ENCODE peak calls at places on chromosomes 4 and X, in six cellular contexts. L is BE2C, X is endothelial cell, D is tibial nerve, J is stomach, Z is endodermal cell. F is an unnamed sample.
A peak's percentile ranks its signal among the peaks of the same experiment; 100 is the strongest.

GRCh38 chrX:15696516-15696915 is 31.9 kb upstream of the CLTRN start:
- DNase-seq in Z (no peak), J (no peak), X (no peak), L (no peak), D (no peak), F (no peak)

GRCh38 chr4:186516287-186516686 is 39.1 kb downstream of the MTNR1A start:
- DNase-seq in Z (no peak), X (no peak), J (no peak), L (no peak), D (no peak), F (no peak)

GRCh38 chr4:40576651-40577480 is 52.8 kb downstream of the RBM47 start:
- DNase-seq in X (peak; percentile 19), J (peak; percentile 85), Z (peak; percentile 75), L (no peak), D (peak; percentile 28), F (peak; percentile 64)

GRCh38 chr4:184165291-184165690 is 52.4 kb downstream of the ENPP6 start:
- DNase-seq in Z (peak; percentile 71), L (peak; percentile 47), J (no peak), X (no peak), D (no peak), F (no peak)

GRCh38 chr4:184960505-184960971 is 57.8 kb upstream of the HELT start:
- DNase-seq in Z (no peak), J (no peak), L (no peak), X (no peak), D (no peak), F (no peak)

GRCh38 chr4:186946682-186947294 is 223.1 kb upstream of the FAT1 start:
- DNase-seq in Z (peak; percentile 86), X (peak; percentile 61), J (peak; percentile 42), L (peak; percentile 53), D (no peak), F (no peak)

GRCh38 chrX:12139934-12140611 is 1.8 kb downstream of the FRMPD4 start:
- DNase-seq in L (no peak), Z (no peak), D (no peak), J (no peak), X (no peak), F (no peak)

GRCh38 chr4:6236816-6237390 is 32.7 kb upstream of the WFS1 start:
- DNase-seq in L (no peak), X (no peak), Z (peak; percentile 26), J (no peak), D (no peak), F (no peak)

GRCh38 chr4:179325181-179325580 is 1882.9 kb upstream of the AGA start:
- DNase-seq in X (no peak), J (no peak), Z (no peak), D (no peak), L (no peak), F (no peak)

GRCh38 chrX:153878969-153879653 is 6.9 kb downstream of the L1CAM start:
- DNase-seq in X (no peak), Z (peak; percentile 93), J (no peak), L (peak; percentile 63), D (no peak), F (no peak)

GRCh38 chr4:82898322-82899243 is 2.0 kb upstream of the THAP9 start:
- DNase-seq in J (peak; percentile 41), D (no peak), Z (no peak), X (no peak), L (peak; percentile 24), F (peak; percentile 56)

GRCh38 chr4:102390438-102390837 is 45.2 kb upstream of the SLC39A8 start:
- DNase-seq in J (no peak), Z (no peak), D (no peak), L (no peak), X (no peak), F (no peak)

GRCh38 chrX:143788265-143788664 is 67.7 kb upstream of the SPANXN2 start:
- DNase-seq in J (no peak), X (no peak), L (no peak), Z (no peak), D (no peak), F (no peak)

GRCh38 chrX:84186603-84187358 is 1.2 kb downstream of the RPS6KA6 start:
- DNase-seq in J (no peak), X (peak; percentile 2), L (peak; percentile 6), Z (peak; percentile 67), D (no peak), F (peak; percentile 21)

GRCh38 chr4:82136161-82136801 is 237.5 kb downstream of the HNRNPD start:
- DNase-seq in D (no peak), J (no peak), L (no peak), X (no peak), Z (no peak), F (no peak)

GRCh38 chr4:152478456-152479237 is 57.2 kb downstream of the FBXW7 start:
- DNase-seq in L (peak; percentile 28), Z (no peak), X (no peak), D (no peak), J (no peak), F (no peak)

GRCh38 chr4:75973770-75974169 is 17.0 kb downstream of the SDAD1 start:
- DNase-seq in L (no peak), J (no peak), Z (no peak), X (no peak), D (no peak), F (peak; percentile 19)

GRCh38 chrX:147550217-147550616 is 361.5 kb upstream of the FMR1 start:
- DNase-seq in X (peak; percentile 40), L (no peak), J (no peak), D (no peak), Z (peak; percentile 81), F (no peak)

GRCh38 chr4:180372671-180373070 is 1870.5 kb upstream of the TENM3 start:
- DNase-seq in J (no peak), X (no peak), Z (no peak), D (no peak), L (no peak), F (no peak)

GRCh38 chr4:56821394-56822263 is at the start of gene SPINK2:
- DNase-seq in D (no peak), L (peak; percentile 45), X (peak; percentile 46), J (peak; percentile 51), Z (peak; percentile 97), F (peak; percentile 53)

GRCh38 chr4:174561556-174561955 is 39.3 kb upstream of the HPGD start:
- DNase-seq in Z (no peak), D (no peak), X (no peak), L (no peak), J (no peak), F (no peak)

GRCh38 chr4:166128452-166128851 is 255.4 kb downstream of the TLL1 start:
- DNase-seq in D (no peak), X (no peak), L (no peak), Z (no peak), J (no peak), F (no peak)

GRCh38 chrX:111837226-111837625 is 38.8 kb upstream of the TRPC5OS start:
- DNase-seq in Z (peak; percentile 36), J (no peak), X (no peak), D (no peak), L (no peak), F (peak; percentile 7)

GRCh38 chrX:137684591-137684990 is 118.7 kb downstream of the ZIC3 start:
- DNase-seq in Z (no peak), L (no peak), D (no peak), J (no peak), X (no peak), F (no peak)

GRCh38 chr4:24473309-24473721 is 111.0 kb downstream of the DHX15 start:
- DNase-seq in L (no peak), D (no peak), Z (peak; percentile 65), X (no peak), J (no peak), F (peak; percentile 53)

GRCh38 chr4:2595436-2595835 is 59.0 kb downstream of the FAM193A start:
- DNase-seq in L (peak; percentile 76), D (no peak), J (no peak), Z (no peak), X (no peak), F (no peak)

GRCh38 chr4:1584498-1584897 is 99.6 kb downstream of the FAM53A start:
- DNase-seq in D (no peak), X (no peak), L (no peak), J (no peak), Z (peak; percentile 31), F (no peak)

GRCh38 chrX:121456315-121456714 is 408.9 kb downstream of the GLUD2 start:
- DNase-seq in L (no peak), Z (no peak), X (no peak), J (no peak), D (no peak), F (no peak)

GRCh38 chr4:185535818-185536729 is 767 bp upstream of the PDLIM3 start:
- DNase-seq in X (no peak), L (peak; percentile 25), Z (no peak), D (no peak), J (no peak), F (peak; percentile 32)

DNA sequence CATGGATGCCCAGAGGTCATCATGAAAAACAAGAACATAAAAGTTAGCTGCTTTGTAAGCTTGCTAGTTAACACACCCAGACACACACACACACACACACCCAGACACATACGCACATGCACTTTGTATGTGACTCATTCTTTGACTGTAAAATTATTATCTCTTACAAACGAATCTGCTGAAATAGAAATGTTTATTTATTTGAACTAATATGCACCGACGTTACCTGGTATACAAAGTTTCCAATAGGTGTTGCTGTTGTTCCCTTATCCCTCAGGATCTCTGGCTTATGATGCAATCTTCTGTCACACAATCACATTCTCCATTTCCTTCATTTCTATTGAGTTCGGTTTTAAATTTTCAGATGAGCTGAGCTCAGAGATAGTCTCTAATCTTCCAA is 209.3 kb downstream of the PTTG2 start:
- DNase-seq in X (no peak), D (no peak), L (no peak), J (no peak), Z (no peak), F (no peak)
- TF ChIP-seq CTCF in X (no peak), D (no peak), L (no peak), J (no peak), Z (no peak), F (no peak)

GRCh38 chrX:57817302-57817701 is 93.0 kb downstream of the ZXDA start:
- DNase-seq in X (no peak), Z (no peak), L (no peak), J (no peak), D (no peak), F (no peak)
- TF ChIP-seq CTCF in X (no peak), Z (peak; percentile 71), L (peak; percentile 34), J (peak; percentile 29), D (peak; percentile 7), F (peak; percentile 20)

GRCh38 chrX:78886550-78886949 is 58.6 kb upstream of the P2RY10 start:
- DNase-seq in X (no peak), J (no peak), Z (no peak), D (no peak), L (no peak), F (no peak)
- TF ChIP-seq CTCF in X (peak; percentile 27), J (peak; percentile 19), Z (peak; percentile 55), D (no peak), L (no peak), F (no peak)

GRCh38 chr4:26858947-26859401 is 1.7 kb upstream of the STIM2 start:
- DNase-seq in L (no peak), Z (no peak), X (no peak), D (no peak), J (no peak), F (no peak)

GRCh38 chr4:26861434-26862186 is 969 bp downstream of the STIM2 start:
- DNase-seq in L (peak; percentile 70), J (peak; percentile 76), X (peak; percentile 59), D (peak; percentile 36), Z (peak; percentile 85), F (peak; percentile 79)

GRCh38 chr4:26859762-26860156 is 882 bp upstream of the STIM2 start:
- DNase-seq in L (no peak), D (no peak), J (no peak), Z (peak; percentile 53), X (peak; percentile 6), F (peak; percentile 20)

GRCh38 chr4:26860922-26861433 is 337 bp downstream of the STIM2 start:
- DNase-seq in X (peak; percentile 59), J (peak; percentile 59), Z (peak; percentile 81), D (no peak), L (peak; percentile 73), F (peak; percentile 55)

GRCh38 chr4:26860157-26860921 is at the start of gene STIM2:
- DNase-seq in Z (peak; percentile 99), J (peak; percentile 97), X (peak; percentile 100), L (peak; percentile 98), D (peak; percentile 91), F (peak; percentile 95)
- TF ChIP-seq CTCF in Z (peak; percentile 59), J (peak; percentile 33), X (peak; percentile 43), L (peak; percentile 63), D (peak; percentile 14), F (peak; percentile 52)

F was measured in thyroid gland.